ENCODE peak calls at places on chromosomes 11 and 22, in six cellular contexts. N is RWPE1; G is upper lobe of left lung; M is CD8-positive, alpha-beta T cell; K is neural crest cell; C is AG04450. Q is an unnamed sample.

GRCh38 chr11:59426361-59427067 is at the start of gene OR5A2:
- DNase-seq in N (no peak), G (no peak), M (no peak), K (no peak), C (no peak), Q (no peak)

GRCh38 chr11:68424981-68425865 is 35.3 kb upstream of the PPP6R3 start:
- DNase-seq in N (no peak), G (no peak), M (no peak), K (no peak), C (no peak), Q (peak; percentile 64)

GRCh38 chr11:10095412-10096207 is 198.4 kb downstream of the SBF2 start:
- DNase-seq in N (no peak), G (no peak), M (no peak), K (no peak), C (no peak), Q (no peak)

GRCh38 chr11:19951558-19952083 is 208.7 kb downstream of the DBX1 start:
- DNase-seq in N (peak; percentile 49), G (no peak), M (no peak), K (no peak), C (no peak), Q (no peak)

GRCh38 chr22:31583861-31584485 is 78.0 kb downstream of the PISD start:
- DNase-seq in N (no peak), G (no peak), M (no peak), K (no peak), C (no peak), Q (no peak)

GRCh38 chr11:46075928-46076327 is 45.3 kb downstream of the PHF21A start:
- DNase-seq in N (no peak), G (no peak), M (no peak), K (no peak), C (no peak), Q (no peak)

GRCh38 chr11:75800136-75800675 is 14.8 kb upstream of the UVRAG start:
- DNase-seq in N (no peak), G (no peak), M (no peak), K (no peak), C (no peak), Q (no peak)

GRCh38 chr11:110076388-110076965 is 16.7 kb upstream of the ZC3H12C start:
- DNase-seq in N (peak; percentile 34), G (no peak), M (no peak), K (no peak), C (no peak), Q (no peak)

GRCh38 chr22:20569059-20570058 is 61.9 kb downstream of the MED15 start:
- DNase-seq in N (peak; percentile 91), G (peak; percentile 93), M (peak; percentile 93), K (no peak), C (peak; percentile 94), Q (no peak)

GRCh38 chr22:20568502-20569058 is 61.2 kb downstream of the MED15 start:
- DNase-seq in N (no peak), G (no peak), M (no peak), K (no peak), C (no peak), Q (no peak)

GRCh38 chr22:20566420-20567260 is 59.2 kb downstream of the MED15 start:
- DNase-seq in N (peak; percentile 41), G (no peak), M (peak; percentile 93), K (no peak), C (no peak), Q (no peak)

GRCh38 chr22:20567371-20567847 is 60.0 kb downstream of the MED15 start:
- DNase-seq in N (peak; percentile 51), G (no peak), M (peak; percentile 34), K (no peak), C (no peak), Q (no peak)

DNA sequence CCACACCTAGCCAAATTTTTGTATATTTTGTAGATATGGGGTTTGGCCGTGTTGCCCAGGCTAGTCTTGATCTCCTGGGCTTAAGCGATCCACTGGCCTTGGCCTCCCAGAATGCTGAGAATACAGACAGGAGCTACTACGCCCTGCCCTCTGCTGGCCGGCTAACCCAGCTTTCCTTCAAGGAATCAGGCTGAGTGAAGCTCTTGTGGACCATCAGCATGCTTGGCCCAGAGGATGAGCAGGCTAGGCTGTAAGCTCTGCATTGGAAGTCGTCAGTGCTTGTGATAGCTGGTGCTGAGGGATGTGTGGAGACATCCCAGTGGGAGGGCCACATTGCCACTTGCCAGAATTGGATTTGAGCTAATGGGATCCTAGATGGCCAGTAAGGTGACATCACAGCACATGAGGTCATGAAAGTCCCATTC is 60.6 kb downstream of the MED15 start:
- DNase-seq in N (no peak), G (no peak), M (no peak), K (no peak), C (no peak), Q (no peak)
- TF ChIP-seq CTCF in N (no peak), G (no peak), M (no peak), K (peak; percentile 38), C (peak; percentile 64), Q (peak; percentile 33)

GRCh38 chr11:60768202-60768601 is 11.5 kb downstream of the MS4A15 start:
- DNase-seq in N (no peak), G (no peak), M (no peak), K (no peak), C (no peak), Q (no peak)

GRCh38 chr11:60765355-60765754 is 8.7 kb downstream of the MS4A15 start:
- DNase-seq in N (no peak), G (peak; percentile 3), M (no peak), K (no peak), C (no peak), Q (no peak)

GRCh38 chr11:60766547-60766946 is 9.9 kb downstream of the MS4A15 start:
- DNase-seq in N (no peak), G (peak; percentile 10), M (no peak), K (no peak), C (no peak), Q (no peak)

GRCh38 chr11:60769273-60769672 is 12.6 kb downstream of the MS4A15 start:
- DNase-seq in N (peak; percentile 57), G (no peak), M (no peak), K (no peak), C (no peak), Q (no peak)

GRCh38 chr11:60767388-60767811 is 10.7 kb downstream of the MS4A15 start:
- DNase-seq in N (no peak), G (no peak), M (no peak), K (peak; percentile 17), C (no peak), Q (no peak)
- TF ChIP-seq CTCF in N (peak; percentile 14), G (no peak), M (no peak), K (peak; percentile 55), C (peak; percentile 35), Q (peak; percentile 68)

DNA sequence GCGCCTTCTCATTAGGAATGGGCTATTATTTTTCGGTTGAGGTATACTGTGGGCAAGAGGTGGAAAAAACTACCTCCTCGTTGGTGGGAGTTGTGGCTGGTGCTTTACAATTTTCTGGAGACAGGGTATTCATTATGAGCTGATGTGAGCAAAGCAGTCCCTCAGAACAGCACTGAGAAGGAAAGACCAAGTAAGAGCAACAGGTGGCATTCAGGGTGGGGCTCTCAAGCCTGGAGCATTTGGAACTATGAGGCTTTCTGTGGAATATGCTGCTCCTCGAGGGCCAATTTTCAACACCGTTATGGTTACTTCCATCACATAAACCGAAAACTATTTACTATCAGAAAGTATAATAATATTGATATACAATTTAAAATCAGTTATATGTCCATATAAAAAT is 3.7 kb downstream of the SNX19 start:
- DNase-seq in N (no peak), G (no peak), M (no peak), K (no peak), C (no peak), Q (no peak)
- TF ChIP-seq CTCF in N (no peak), G (no peak), M (no peak), K (no peak), C (no peak), Q (no peak)

GRCh38 chr11:64094463-64095223 is 58.9 kb downstream of the FLRT1 start:
- DNase-seq in N (peak; percentile 96), G (peak; percentile 31), M (no peak), K (no peak), C (no peak), Q (no peak)
- TF ChIP-seq CTCF in N (no peak), G (no peak), M (no peak), K (no peak), C (no peak), Q (no peak)

GRCh38 chr11:111718436-111719325 is 47.5 kb downstream of the PPP2R1B start:
- DNase-seq in N (peak; percentile 54), G (peak; percentile 60), M (no peak), K (no peak), C (no peak), Q (no peak)

GRCh38 chr11:111719379-111719778 is 46.8 kb downstream of the PPP2R1B start:
- DNase-seq in N (no peak), G (no peak), M (no peak), K (no peak), C (no peak), Q (no peak)

GRCh38 chr11:111724615-111725129 is 41.5 kb downstream of the PPP2R1B start:
- DNase-seq in N (no peak), G (no peak), M (no peak), K (no peak), C (no peak), Q (no peak)

GRCh38 chr11:111723595-111723994 is 42.6 kb downstream of the PPP2R1B start:
- DNase-seq in N (no peak), G (no peak), M (no peak), K (no peak), C (no peak), Q (no peak)

GRCh38 chr11:111720801-111721494 is 45.2 kb downstream of the PPP2R1B start:
- DNase-seq in N (no peak), G (no peak), M (no peak), K (no peak), C (no peak), Q (no peak)
- TF ChIP-seq CTCF in N (no peak), G (no peak), M (no peak), K (no peak), C (no peak), Q (no peak)

DNA sequence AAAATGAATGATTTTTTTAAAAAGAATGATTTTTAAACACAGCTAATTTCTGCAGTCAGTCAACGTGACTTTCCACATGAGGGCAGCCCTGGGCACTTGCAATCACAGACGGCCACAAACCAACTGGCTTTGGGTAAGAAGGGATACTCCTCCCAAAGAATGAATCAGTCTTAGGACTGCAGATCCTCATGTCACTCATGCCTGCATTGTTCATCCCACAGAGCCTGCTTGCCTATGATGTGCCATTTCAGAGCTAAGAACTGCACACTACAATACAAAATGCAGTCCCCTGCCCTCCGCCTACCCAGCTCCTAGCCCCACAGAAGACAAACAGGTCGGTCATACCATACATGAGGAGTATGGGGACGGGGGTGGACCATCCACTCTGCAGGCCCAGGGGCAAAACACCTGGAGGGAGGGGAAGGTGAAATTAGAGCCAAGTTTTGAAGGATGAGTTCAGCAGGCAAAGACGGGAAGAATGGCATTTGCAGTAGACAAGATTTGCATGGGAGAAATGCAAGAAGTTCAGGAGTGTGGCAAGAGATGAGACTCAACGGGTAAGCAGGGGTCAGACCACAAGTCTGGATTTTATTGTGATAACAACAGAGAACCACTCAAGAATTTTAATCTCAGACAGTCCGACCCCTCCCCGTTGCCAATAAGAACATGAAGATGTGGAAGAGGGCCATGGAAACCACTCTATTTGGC is 24.7 kb downstream of the PACSIN2 start:
- DNase-seq in N (peak; percentile 77), G (no peak), M (no peak), K (no peak), C (no peak), Q (no peak)
- TF ChIP-seq CTCF in N (peak; percentile 58), G (no peak), M (no peak), K (peak; percentile 50), C (peak; percentile 47), Q (no peak)

GRCh38 chr22:17836977-17837742 is 62.9 kb upstream of the BID start:
- DNase-seq in N (no peak), G (peak; percentile 51), M (no peak), K (no peak), C (no peak), Q (no peak)
- TF ChIP-seq CTCF in N (no peak), G (no peak), M (no peak), K (no peak), C (no peak), Q (peak; percentile 30)

Q was measured in type B pancreatic cell.